ENCODE peak calls at places on chromosome 4, in five cellular contexts. One of them, this sample, is unnamed.

GRCh38 chr4:56863441-56864129 is 42.1 kb upstream of the SPINK2 start:
- DNase-seq in right cardiac atrium: no peak
- DNase-seq in right lobe of liver: no peak
- DNase-seq in IMR-90: peak; percentile 5
- DNase-seq in dorsolateral prefrontal cortex: no peak
- DNase-seq in this sample: no peak

GRCh38 chr4:54050214-54050904 is 14.0 kb downstream of the CHIC2 start:
- DNase-seq in right lobe of liver: no peak
- DNase-seq in right cardiac atrium: no peak
- DNase-seq in IMR-90: peak; percentile 78
- DNase-seq in dorsolateral prefrontal cortex: no peak
- DNase-seq in this sample: no peak

GRCh38 chr4:138861130-138861529 is 154.5 kb upstream of the NOCT start:
- DNase-seq in right cardiac atrium: no peak
- DNase-seq in dorsolateral prefrontal cortex: no peak
- DNase-seq in IMR-90: peak; percentile 62
- DNase-seq in right lobe of liver: no peak
- DNase-seq in this sample: no peak

GRCh38 chr4:129218897-129219296 is 122.9 kb downstream of the C4orf33 start:
- DNase-seq in right cardiac atrium: no peak
- DNase-seq in dorsolateral prefrontal cortex: no peak
- DNase-seq in IMR-90: peak; percentile 1
- DNase-seq in right lobe of liver: no peak
- DNase-seq in this sample: no peak

GRCh38 chr4:48046059-48046458 is 29.5 kb downstream of the NIPAL1 start:
- DNase-seq in right lobe of liver: no peak
- DNase-seq in right cardiac atrium: no peak
- DNase-seq in dorsolateral prefrontal cortex: no peak
- DNase-seq in IMR-90: no peak
- DNase-seq in this sample: no peak

GRCh38 chr4:110197421-110198398 is 705 bp downstream of the ELOVL6 start:
- DNase-seq in IMR-90: peak; percentile 39
- DNase-seq in dorsolateral prefrontal cortex: peak; percentile 51
- DNase-seq in right lobe of liver: peak; percentile 80
- DNase-seq in right cardiac atrium: peak; percentile 68
- DNase-seq in this sample: peak; percentile 25

GRCh38 chr4:119683518-119683917 is 54.9 kb upstream of the PDE5A start:
- DNase-seq in IMR-90: peak; percentile 93
- DNase-seq in right cardiac atrium: no peak
- DNase-seq in right lobe of liver: no peak
- DNase-seq in dorsolateral prefrontal cortex: no peak
- DNase-seq in this sample: no peak

GRCh38 chr4:30726090-30726668 is 6.0 kb downstream of the PCDH7 start:
- DNase-seq in dorsolateral prefrontal cortex: no peak
- DNase-seq in IMR-90: no peak
- DNase-seq in right cardiac atrium: no peak
- DNase-seq in right lobe of liver: no peak
- DNase-seq in this sample: no peak

GRCh38 chr4:56870927-56871326 is 36.8 kb upstream of the REST start:
- DNase-seq in IMR-90: peak; percentile 35
- DNase-seq in right lobe of liver: no peak
- DNase-seq in right cardiac atrium: no peak
- DNase-seq in dorsolateral prefrontal cortex: no peak
- DNase-seq in this sample: no peak

GRCh38 chr4:42302348-42302747 is 94.9 kb upstream of the SHISA3 start:
- DNase-seq in dorsolateral prefrontal cortex: peak; percentile 58
- DNase-seq in right cardiac atrium: no peak
- DNase-seq in IMR-90: peak; percentile 9
- DNase-seq in right lobe of liver: no peak
- DNase-seq in this sample: no peak

GRCh38 chr4:536351-536972 is 37.5 kb downstream of the PIGG start:
- DNase-seq in dorsolateral prefrontal cortex: no peak
- DNase-seq in right cardiac atrium: no peak
- DNase-seq in IMR-90: no peak
- DNase-seq in right lobe of liver: no peak
- DNase-seq in this sample: no peak

GRCh38 chr4:165360041-165360782 is 18.6 kb upstream of the CPE start:
- DNase-seq in dorsolateral prefrontal cortex: no peak
- DNase-seq in IMR-90: no peak
- DNase-seq in right cardiac atrium: no peak
- DNase-seq in right lobe of liver: no peak
- DNase-seq in this sample: no peak

GRCh38 chr4:115360441-115360840 is 247.0 kb upstream of the NDST4 start:
- DNase-seq in dorsolateral prefrontal cortex: no peak
- DNase-seq in IMR-90: no peak
- DNase-seq in right lobe of liver: no peak
- DNase-seq in right cardiac atrium: no peak
- DNase-seq in this sample: no peak

GRCh38 chr4:47209833-47210232 is 178.5 kb downstream of the GABRB1 start:
- DNase-seq in right cardiac atrium: no peak
- DNase-seq in right lobe of liver: no peak
- DNase-seq in IMR-90: peak; percentile 90
- DNase-seq in dorsolateral prefrontal cortex: no peak
- DNase-seq in this sample: no peak

GRCh38 chr4:76373919-76374552 is 46.9 kb downstream of the CCDC158 start:
- DNase-seq in dorsolateral prefrontal cortex: no peak
- DNase-seq in IMR-90: no peak
- DNase-seq in right cardiac atrium: no peak
- DNase-seq in right lobe of liver: no peak
- DNase-seq in this sample: no peak

DNA sequence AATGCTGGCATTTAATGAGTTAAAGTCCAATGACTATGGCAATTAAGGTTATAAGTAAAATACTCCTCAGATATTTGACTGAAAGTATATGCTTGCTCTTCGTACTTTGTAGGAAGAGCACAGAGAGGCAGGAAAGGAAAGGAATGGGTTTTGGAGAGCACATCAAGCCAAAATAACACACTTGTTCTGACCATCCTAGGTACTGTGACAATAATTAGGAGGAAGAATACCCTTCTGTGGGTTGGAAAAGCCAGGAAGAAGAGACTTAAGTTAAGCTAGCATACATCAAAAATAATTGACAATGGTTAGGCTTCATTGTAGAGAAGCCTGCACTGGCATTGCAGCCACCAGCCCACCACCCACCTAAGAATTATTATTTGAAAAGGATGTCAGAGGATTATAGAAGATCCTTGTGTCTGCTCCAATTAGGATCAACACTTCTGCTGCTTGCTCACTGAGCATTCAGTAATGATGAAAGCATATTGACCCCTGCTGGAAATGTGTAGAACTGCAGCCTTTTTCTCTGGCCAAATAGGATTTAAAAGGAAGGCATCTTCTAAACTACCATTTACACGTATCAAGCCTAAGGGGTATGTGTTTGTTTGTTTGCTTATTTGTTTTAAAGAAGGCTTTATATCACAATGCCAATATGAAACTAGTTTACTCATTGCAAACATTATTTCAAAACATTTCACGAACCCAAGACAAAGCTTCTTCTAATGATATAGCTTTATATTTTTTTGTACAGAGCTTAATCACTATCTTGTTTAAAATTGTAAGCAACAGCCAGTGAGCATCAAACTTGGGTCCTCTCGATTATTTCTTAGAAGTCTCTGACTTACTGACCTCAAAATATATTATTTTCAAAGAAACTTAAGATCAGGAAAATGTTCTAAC is 286.2 kb upstream of the TET2 start:
- DNase-seq in right cardiac atrium: no peak
- DNase-seq in right lobe of liver: no peak
- DNase-seq in IMR-90: peak; percentile 63
- DNase-seq in dorsolateral prefrontal cortex: peak; percentile 33
- DNase-seq in this sample: no peak
- H3K27ac ChIP-seq in right cardiac atrium: no peak overlapping the region
- H3K27ac ChIP-seq in right lobe of liver: no peak overlapping the region
- H3K27ac ChIP-seq in IMR-90: no peak overlapping the region
- H3K27ac ChIP-seq in dorsolateral prefrontal cortex: peak overlapping the region; percentile 5
- H3K27ac ChIP-seq in this sample: no peak overlapping the region

GRCh38 chr4:86924805-86925204 is 10.0 kb upstream of the AFF1 start:
- DNase-seq in right cardiac atrium: no peak
- DNase-seq in right lobe of liver: no peak
- DNase-seq in IMR-90: peak; percentile 76
- DNase-seq in dorsolateral prefrontal cortex: no peak
- DNase-seq in this sample: no peak
- H3K27ac ChIP-seq in right cardiac atrium: no peak overlapping the region
- H3K27ac ChIP-seq in right lobe of liver: no peak overlapping the region
- H3K27ac ChIP-seq in IMR-90: peak overlapping the region; percentile 49
- H3K27ac ChIP-seq in dorsolateral prefrontal cortex: no peak overlapping the region
- H3K27ac ChIP-seq in this sample: no peak overlapping the region

DNA sequence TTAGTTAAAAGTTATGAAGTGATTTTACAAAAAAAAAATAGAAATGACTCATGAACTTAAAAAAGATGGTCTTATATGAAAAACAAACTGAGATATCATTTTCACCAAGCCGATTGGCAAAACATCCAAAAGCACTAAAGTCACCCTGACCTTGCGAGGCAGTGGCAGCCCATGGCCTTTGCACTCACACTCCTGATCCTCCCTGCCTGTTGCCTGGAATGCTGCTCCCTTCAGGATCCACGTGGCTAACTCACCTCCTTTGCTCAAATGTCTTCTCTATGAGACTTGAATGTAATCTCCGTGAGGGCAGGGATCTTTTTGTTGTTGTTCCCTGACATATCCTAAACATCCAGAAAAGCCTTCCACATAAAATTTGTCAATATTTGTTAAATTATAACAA is 106.4 kb downstream of the RAPGEF2 start:
- DNase-seq in dorsolateral prefrontal cortex: no peak
- DNase-seq in right lobe of liver: no peak
- DNase-seq in right cardiac atrium: peak; percentile 25
- DNase-seq in IMR-90: no peak
- DNase-seq in this sample: no peak
- H3K27ac ChIP-seq in dorsolateral prefrontal cortex: no peak overlapping the region
- H3K27ac ChIP-seq in right lobe of liver: no peak overlapping the region
- H3K27ac ChIP-seq in right cardiac atrium: no peak overlapping the region
- H3K27ac ChIP-seq in IMR-90: no peak overlapping the region
- H3K27ac ChIP-seq in this sample: no peak overlapping the region

GRCh38 chr4:55183926-55184599 is 58.7 kb upstream of the KDR start:
- DNase-seq in right cardiac atrium: no peak
- DNase-seq in IMR-90: peak; percentile 97
- DNase-seq in dorsolateral prefrontal cortex: no peak
- DNase-seq in right lobe of liver: no peak
- DNase-seq in this sample: no peak
- H3K27ac ChIP-seq in right cardiac atrium: no peak overlapping the region
- H3K27ac ChIP-seq in IMR-90: peak overlapping the region; percentile 72
- H3K27ac ChIP-seq in dorsolateral prefrontal cortex: no peak overlapping the region
- H3K27ac ChIP-seq in right lobe of liver: no peak overlapping the region
- H3K27ac ChIP-seq in this sample: peak overlapping the region; percentile 42

GRCh38 chr4:25234390-25235367 is 846 bp downstream of the PI4K2B start:
- DNase-seq in right cardiac atrium: no peak
- DNase-seq in right lobe of liver: peak; percentile 72
- DNase-seq in dorsolateral prefrontal cortex: no peak
- DNase-seq in IMR-90: peak; percentile 81
- DNase-seq in this sample: peak; percentile 39

GRCh38 chr4:25236971-25237370 is 3.1 kb downstream of the PI4K2B start:
- DNase-seq in dorsolateral prefrontal cortex: no peak
- DNase-seq in IMR-90: no peak
- DNase-seq in right cardiac atrium: no peak
- DNase-seq in right lobe of liver: no peak
- DNase-seq in this sample: no peak

GRCh38 chr4:25235401-25235800 is 1.6 kb downstream of the PI4K2B start:
- DNase-seq in right cardiac atrium: no peak
- DNase-seq in right lobe of liver: no peak
- DNase-seq in dorsolateral prefrontal cortex: no peak
- DNase-seq in IMR-90: no peak
- DNase-seq in this sample: no peak

GRCh38 chr4:25233194-25233593 is 639 bp upstream of the PI4K2B start:
- DNase-seq in IMR-90: no peak
- DNase-seq in right lobe of liver: no peak
- DNase-seq in right cardiac atrium: no peak
- DNase-seq in dorsolateral prefrontal cortex: no peak
- DNase-seq in this sample: no peak

GRCh38 chr4:25233737-25234389 is at the start of gene PI4K2B:
- DNase-seq in right lobe of liver: peak; percentile 94
- DNase-seq in right cardiac atrium: peak; percentile 96
- DNase-seq in dorsolateral prefrontal cortex: peak; percentile 65
- DNase-seq in IMR-90: peak; percentile 57
- DNase-seq in this sample: peak; percentile 89
- H3K27ac ChIP-seq in right lobe of liver: peak within 1 kb of the TSS; percentile 99
- H3K27ac ChIP-seq in right cardiac atrium: peak within 1 kb of the TSS; percentile 98
- H3K27ac ChIP-seq in dorsolateral prefrontal cortex: peak within 1 kb of the TSS; percentile 72
- H3K27ac ChIP-seq in IMR-90: peak within 1 kb of the TSS; percentile 75
- H3K27ac ChIP-seq in this sample: peak within 1 kb of the TSS; percentile 91

GRCh38 chr4:44086753-44087152 is 361.9 kb downstream of the KCTD8 start:
- DNase-seq in IMR-90: no peak
- DNase-seq in right lobe of liver: no peak
- DNase-seq in dorsolateral prefrontal cortex: no peak
- DNase-seq in right cardiac atrium: no peak
- DNase-seq in this sample: no peak
- H3K27ac ChIP-seq in IMR-90: no peak overlapping the region
- H3K27ac ChIP-seq in right lobe of liver: no peak overlapping the region
- H3K27ac ChIP-seq in dorsolateral prefrontal cortex: no peak overlapping the region
- H3K27ac ChIP-seq in right cardiac atrium: no peak overlapping the region
- H3K27ac ChIP-seq in this sample: no peak overlapping the region